ENCODE peak calls at places on chromosomes 2 and 18, in seven cellular contexts. One of them, this sample, is unnamed.

GRCh38 chr2:71460056-71460455 is 6.7 kb downstream of the DYSF start:
- DNase-seq in COR-L47: no peak
- DNase-seq in activated CD8-positive, alpha-beta memory T cell treated with anti-CD3 and anti-CD28 coated beads for 48 hours: no peak
- DNase-seq in anterior cingulate cortex: no peak
- DNase-seq in central memory CD4-positive, alpha-beta T cell: no peak
- DNase-seq in NK-92 treated with Interleukin-12 subunit alpha and Interleukin-12 subunit beta, amount 100 ng/mL, for 24 hours: no peak
- DNase-seq in activated CD4-positive, alpha-beta T cell treated with anti-CD3 and anti-CD28 coated beads, Interleukin-2, amount 50 U/mL, for 24 hours: no peak
- DNase-seq in this sample: no peak

GRCh38 chr2:219782999-219783398 is 155.6 kb downstream of the SLC4A3 start:
- DNase-seq in NK-92 treated with Interleukin-12 subunit alpha and Interleukin-12 subunit beta, amount 100 ng/mL, for 24 hours: no peak
- DNase-seq in central memory CD4-positive, alpha-beta T cell: no peak
- DNase-seq in activated CD4-positive, alpha-beta T cell treated with anti-CD3 and anti-CD28 coated beads, Interleukin-2, amount 50 U/mL, for 24 hours: no peak
- DNase-seq in COR-L47: no peak
- DNase-seq in activated CD8-positive, alpha-beta memory T cell treated with anti-CD3 and anti-CD28 coated beads for 48 hours: no peak
- DNase-seq in anterior cingulate cortex: no peak
- DNase-seq in this sample: no peak

GRCh38 chr2:237603718-237604362 is 13.3 kb upstream of the RAB17 start:
- DNase-seq in activated CD4-positive, alpha-beta T cell treated with anti-CD3 and anti-CD28 coated beads, Interleukin-2, amount 50 U/mL, for 24 hours: peak
- DNase-seq in COR-L47: no peak
- DNase-seq in activated CD8-positive, alpha-beta memory T cell treated with anti-CD3 and anti-CD28 coated beads for 48 hours: no peak
- DNase-seq in anterior cingulate cortex: no peak
- DNase-seq in NK-92 treated with Interleukin-12 subunit alpha and Interleukin-12 subunit beta, amount 100 ng/mL, for 24 hours: no peak
- DNase-seq in central memory CD4-positive, alpha-beta T cell: peak
- DNase-seq in this sample: peak

GRCh38 chr2:64525323-64525625 is 1.1 kb downstream of the AFTPH start:
- DNase-seq in COR-L47: no peak
- DNase-seq in NK-92 treated with Interleukin-12 subunit alpha and Interleukin-12 subunit beta, amount 100 ng/mL, for 24 hours: peak
- DNase-seq in activated CD8-positive, alpha-beta memory T cell treated with anti-CD3 and anti-CD28 coated beads for 48 hours: no peak
- DNase-seq in anterior cingulate cortex: no peak
- DNase-seq in central memory CD4-positive, alpha-beta T cell: peak
- DNase-seq in activated CD4-positive, alpha-beta T cell treated with anti-CD3 and anti-CD28 coated beads, Interleukin-2, amount 50 U/mL, for 24 hours: peak
- DNase-seq in this sample: peak

GRCh38 chr2:46270384-46270783 is 26.8 kb upstream of the EPAS1 start:
- DNase-seq in anterior cingulate cortex: no peak
- DNase-seq in activated CD4-positive, alpha-beta T cell treated with anti-CD3 and anti-CD28 coated beads, Interleukin-2, amount 50 U/mL, for 24 hours: no peak
- DNase-seq in NK-92 treated with Interleukin-12 subunit alpha and Interleukin-12 subunit beta, amount 100 ng/mL, for 24 hours: no peak
- DNase-seq in COR-L47: no peak
- DNase-seq in central memory CD4-positive, alpha-beta T cell: no peak
- DNase-seq in activated CD8-positive, alpha-beta memory T cell treated with anti-CD3 and anti-CD28 coated beads for 48 hours: no peak
- DNase-seq in this sample: no peak

GRCh38 chr2:33671198-33671597 is 72.1 kb upstream of the FAM98A start:
- DNase-seq in central memory CD4-positive, alpha-beta T cell: no peak
- DNase-seq in NK-92 treated with Interleukin-12 subunit alpha and Interleukin-12 subunit beta, amount 100 ng/mL, for 24 hours: no peak
- DNase-seq in COR-L47: no peak
- DNase-seq in activated CD8-positive, alpha-beta memory T cell treated with anti-CD3 and anti-CD28 coated beads for 48 hours: no peak
- DNase-seq in activated CD4-positive, alpha-beta T cell treated with anti-CD3 and anti-CD28 coated beads, Interleukin-2, amount 50 U/mL, for 24 hours: no peak
- DNase-seq in anterior cingulate cortex: no peak
- DNase-seq in this sample: no peak

GRCh38 chr2:96117701-96118588 is 1.6 kb upstream of the ADRA2B start:
- DNase-seq in COR-L47: no peak
- DNase-seq in NK-92 treated with Interleukin-12 subunit alpha and Interleukin-12 subunit beta, amount 100 ng/mL, for 24 hours: no peak
- DNase-seq in central memory CD4-positive, alpha-beta T cell: no peak
- DNase-seq in activated CD8-positive, alpha-beta memory T cell treated with anti-CD3 and anti-CD28 coated beads for 48 hours: no peak
- DNase-seq in anterior cingulate cortex: no peak
- DNase-seq in activated CD4-positive, alpha-beta T cell treated with anti-CD3 and anti-CD28 coated beads, Interleukin-2, amount 50 U/mL, for 24 hours: no peak
- DNase-seq in this sample: no peak

GRCh38 chr2:202051499-202052161 is 18.0 kb downstream of the FZD7 start:
- DNase-seq in central memory CD4-positive, alpha-beta T cell: no peak
- DNase-seq in activated CD8-positive, alpha-beta memory T cell treated with anti-CD3 and anti-CD28 coated beads for 48 hours: no peak
- DNase-seq in NK-92 treated with Interleukin-12 subunit alpha and Interleukin-12 subunit beta, amount 100 ng/mL, for 24 hours: no peak
- DNase-seq in COR-L47: no peak
- DNase-seq in anterior cingulate cortex: no peak
- DNase-seq in activated CD4-positive, alpha-beta T cell treated with anti-CD3 and anti-CD28 coated beads, Interleukin-2, amount 50 U/mL, for 24 hours: no peak
- DNase-seq in this sample: peak

GRCh38 chr2:8413589-8414135 is 268.2 kb upstream of the ID2 start:
- DNase-seq in NK-92 treated with Interleukin-12 subunit alpha and Interleukin-12 subunit beta, amount 100 ng/mL, for 24 hours: no peak
- DNase-seq in COR-L47: no peak
- DNase-seq in activated CD8-positive, alpha-beta memory T cell treated with anti-CD3 and anti-CD28 coated beads for 48 hours: no peak
- DNase-seq in activated CD4-positive, alpha-beta T cell treated with anti-CD3 and anti-CD28 coated beads, Interleukin-2, amount 50 U/mL, for 24 hours: no peak
- DNase-seq in central memory CD4-positive, alpha-beta T cell: no peak
- DNase-seq in anterior cingulate cortex: no peak
- DNase-seq in this sample: no peak

GRCh38 chr2:218022851-218023530 is 20.2 kb upstream of the TNS1 start:
- DNase-seq in activated CD4-positive, alpha-beta T cell treated with anti-CD3 and anti-CD28 coated beads, Interleukin-2, amount 50 U/mL, for 24 hours: no peak
- DNase-seq in activated CD8-positive, alpha-beta memory T cell treated with anti-CD3 and anti-CD28 coated beads for 48 hours: no peak
- DNase-seq in anterior cingulate cortex: no peak
- DNase-seq in NK-92 treated with Interleukin-12 subunit alpha and Interleukin-12 subunit beta, amount 100 ng/mL, for 24 hours: no peak
- DNase-seq in COR-L47: no peak
- DNase-seq in central memory CD4-positive, alpha-beta T cell: no peak
- DNase-seq in this sample: no peak

GRCh38 chr18:39346916-39347315 is 1781.3 kb upstream of the CELF4 start:
- DNase-seq in central memory CD4-positive, alpha-beta T cell: no peak
- DNase-seq in activated CD4-positive, alpha-beta T cell treated with anti-CD3 and anti-CD28 coated beads, Interleukin-2, amount 50 U/mL, for 24 hours: no peak
- DNase-seq in activated CD8-positive, alpha-beta memory T cell treated with anti-CD3 and anti-CD28 coated beads for 48 hours: no peak
- DNase-seq in NK-92 treated with Interleukin-12 subunit alpha and Interleukin-12 subunit beta, amount 100 ng/mL, for 24 hours: no peak
- DNase-seq in COR-L47: no peak
- DNase-seq in anterior cingulate cortex: no peak
- DNase-seq in this sample: peak

GRCh38 chr2:9984861-9985480 is 33.5 kb downstream of the GRHL1 start:
- DNase-seq in activated CD8-positive, alpha-beta memory T cell treated with anti-CD3 and anti-CD28 coated beads for 48 hours: no peak
- DNase-seq in activated CD4-positive, alpha-beta T cell treated with anti-CD3 and anti-CD28 coated beads, Interleukin-2, amount 50 U/mL, for 24 hours: no peak
- DNase-seq in anterior cingulate cortex: no peak
- DNase-seq in COR-L47: no peak
- DNase-seq in NK-92 treated with Interleukin-12 subunit alpha and Interleukin-12 subunit beta, amount 100 ng/mL, for 24 hours: no peak
- DNase-seq in central memory CD4-positive, alpha-beta T cell: no peak
- DNase-seq in this sample: no peak

GRCh38 chr2:10378189-10378588 is 69.9 kb downstream of the ODC1 start:
- DNase-seq in NK-92 treated with Interleukin-12 subunit alpha and Interleukin-12 subunit beta, amount 100 ng/mL, for 24 hours: no peak
- DNase-seq in anterior cingulate cortex: no peak
- DNase-seq in activated CD8-positive, alpha-beta memory T cell treated with anti-CD3 and anti-CD28 coated beads for 48 hours: no peak
- DNase-seq in central memory CD4-positive, alpha-beta T cell: peak
- DNase-seq in COR-L47: peak
- DNase-seq in activated CD4-positive, alpha-beta T cell treated with anti-CD3 and anti-CD28 coated beads, Interleukin-2, amount 50 U/mL, for 24 hours: peak
- DNase-seq in this sample: no peak

GRCh38 chr2:73297586-73297985 is 4.2 kb upstream of the EGR4 start:
- DNase-seq in NK-92 treated with Interleukin-12 subunit alpha and Interleukin-12 subunit beta, amount 100 ng/mL, for 24 hours: no peak
- DNase-seq in activated CD8-positive, alpha-beta memory T cell treated with anti-CD3 and anti-CD28 coated beads for 48 hours: no peak
- DNase-seq in COR-L47: no peak
- DNase-seq in anterior cingulate cortex: no peak
- DNase-seq in activated CD4-positive, alpha-beta T cell treated with anti-CD3 and anti-CD28 coated beads, Interleukin-2, amount 50 U/mL, for 24 hours: no peak
- DNase-seq in central memory CD4-positive, alpha-beta T cell: no peak
- DNase-seq in this sample: no peak

GRCh38 chr2:169131587-169132512 is 62.5 kb downstream of the DHRS9 start:
- DNase-seq in activated CD8-positive, alpha-beta memory T cell treated with anti-CD3 and anti-CD28 coated beads for 48 hours: no peak
- DNase-seq in NK-92 treated with Interleukin-12 subunit alpha and Interleukin-12 subunit beta, amount 100 ng/mL, for 24 hours: no peak
- DNase-seq in activated CD4-positive, alpha-beta T cell treated with anti-CD3 and anti-CD28 coated beads, Interleukin-2, amount 50 U/mL, for 24 hours: peak
- DNase-seq in anterior cingulate cortex: no peak
- DNase-seq in central memory CD4-positive, alpha-beta T cell: peak
- DNase-seq in COR-L47: peak
- DNase-seq in this sample: peak

GRCh38 chr2:20170646-20171250 is 54.2 kb downstream of the SDC1 start:
- DNase-seq in anterior cingulate cortex: no peak
- DNase-seq in activated CD8-positive, alpha-beta memory T cell treated with anti-CD3 and anti-CD28 coated beads for 48 hours: no peak
- DNase-seq in COR-L47: no peak
- DNase-seq in NK-92 treated with Interleukin-12 subunit alpha and Interleukin-12 subunit beta, amount 100 ng/mL, for 24 hours: no peak
- DNase-seq in central memory CD4-positive, alpha-beta T cell: no peak
- DNase-seq in activated CD4-positive, alpha-beta T cell treated with anti-CD3 and anti-CD28 coated beads, Interleukin-2, amount 50 U/mL, for 24 hours: no peak
- DNase-seq in this sample: no peak

GRCh38 chr2:8694737-8695136 is 12.9 kb downstream of the ID2 start:
- DNase-seq in central memory CD4-positive, alpha-beta T cell: no peak
- DNase-seq in activated CD4-positive, alpha-beta T cell treated with anti-CD3 and anti-CD28 coated beads, Interleukin-2, amount 50 U/mL, for 24 hours: no peak
- DNase-seq in activated CD8-positive, alpha-beta memory T cell treated with anti-CD3 and anti-CD28 coated beads for 48 hours: no peak
- DNase-seq in COR-L47: no peak
- DNase-seq in anterior cingulate cortex: no peak
- DNase-seq in NK-92 treated with Interleukin-12 subunit alpha and Interleukin-12 subunit beta, amount 100 ng/mL, for 24 hours: no peak
- DNase-seq in this sample: no peak

GRCh38 chr2:100178085-100178788 is 35.8 kb upstream of the AFF3 start:
- DNase-seq in central memory CD4-positive, alpha-beta T cell: peak
- DNase-seq in anterior cingulate cortex: no peak
- DNase-seq in activated CD8-positive, alpha-beta memory T cell treated with anti-CD3 and anti-CD28 coated beads for 48 hours: no peak
- DNase-seq in activated CD4-positive, alpha-beta T cell treated with anti-CD3 and anti-CD28 coated beads, Interleukin-2, amount 50 U/mL, for 24 hours: peak
- DNase-seq in COR-L47: no peak
- DNase-seq in NK-92 treated with Interleukin-12 subunit alpha and Interleukin-12 subunit beta, amount 100 ng/mL, for 24 hours: no peak
- DNase-seq in this sample: no peak

GRCh38 chr2:73970850-73971471 is 13.7 kb upstream of the TET3 start:
- DNase-seq in activated CD4-positive, alpha-beta T cell treated with anti-CD3 and anti-CD28 coated beads, Interleukin-2, amount 50 U/mL, for 24 hours: no peak
- DNase-seq in activated CD8-positive, alpha-beta memory T cell treated with anti-CD3 and anti-CD28 coated beads for 48 hours: no peak
- DNase-seq in central memory CD4-positive, alpha-beta T cell: peak
- DNase-seq in COR-L47: no peak
- DNase-seq in anterior cingulate cortex: peak
- DNase-seq in NK-92 treated with Interleukin-12 subunit alpha and Interleukin-12 subunit beta, amount 100 ng/mL, for 24 hours: peak
- DNase-seq in this sample: peak

GRCh38 chr2:128287780-128288735 is 30.6 kb downstream of the HS6ST1 start:
- DNase-seq in activated CD8-positive, alpha-beta memory T cell treated with anti-CD3 and anti-CD28 coated beads for 48 hours: no peak
- DNase-seq in NK-92 treated with Interleukin-12 subunit alpha and Interleukin-12 subunit beta, amount 100 ng/mL, for 24 hours: no peak
- DNase-seq in activated CD4-positive, alpha-beta T cell treated with anti-CD3 and anti-CD28 coated beads, Interleukin-2, amount 50 U/mL, for 24 hours: no peak
- DNase-seq in anterior cingulate cortex: no peak
- DNase-seq in COR-L47: no peak
- DNase-seq in central memory CD4-positive, alpha-beta T cell: no peak
- DNase-seq in this sample: no peak

GRCh38 chr18:29644276-29644675 is 1398.3 kb downstream of the DSC3 start:
- DNase-seq in anterior cingulate cortex: no peak
- DNase-seq in central memory CD4-positive, alpha-beta T cell: no peak
- DNase-seq in COR-L47: no peak
- DNase-seq in activated CD8-positive, alpha-beta memory T cell treated with anti-CD3 and anti-CD28 coated beads for 48 hours: no peak
- DNase-seq in NK-92 treated with Interleukin-12 subunit alpha and Interleukin-12 subunit beta, amount 100 ng/mL, for 24 hours: no peak
- DNase-seq in activated CD4-positive, alpha-beta T cell treated with anti-CD3 and anti-CD28 coated beads, Interleukin-2, amount 50 U/mL, for 24 hours: no peak
- DNase-seq in this sample: no peak

GRCh38 chr18:70047931-70048603 is 100.4 kb upstream of the CD226 start:
- DNase-seq in anterior cingulate cortex: no peak
- DNase-seq in central memory CD4-positive, alpha-beta T cell: no peak
- DNase-seq in COR-L47: no peak
- DNase-seq in activated CD8-positive, alpha-beta memory T cell treated with anti-CD3 and anti-CD28 coated beads for 48 hours: no peak
- DNase-seq in NK-92 treated with Interleukin-12 subunit alpha and Interleukin-12 subunit beta, amount 100 ng/mL, for 24 hours: no peak
- DNase-seq in activated CD4-positive, alpha-beta T cell treated with anti-CD3 and anti-CD28 coated beads, Interleukin-2, amount 50 U/mL, for 24 hours: no peak
- DNase-seq in this sample: no peak

GRCh38 chr2:10038123-10038522 is 5.2 kb upstream of the KLF11 start:
- DNase-seq in NK-92 treated with Interleukin-12 subunit alpha and Interleukin-12 subunit beta, amount 100 ng/mL, for 24 hours: no peak
- DNase-seq in anterior cingulate cortex: no peak
- DNase-seq in activated CD8-positive, alpha-beta memory T cell treated with anti-CD3 and anti-CD28 coated beads for 48 hours: no peak
- DNase-seq in central memory CD4-positive, alpha-beta T cell: no peak
- DNase-seq in activated CD4-positive, alpha-beta T cell treated with anti-CD3 and anti-CD28 coated beads, Interleukin-2, amount 50 U/mL, for 24 hours: no peak
- DNase-seq in COR-L47: no peak
- DNase-seq in this sample: no peak

GRCh38 chr2:37343537-37344434 is 644 bp upstream of the QPCT start:
- DNase-seq in central memory CD4-positive, alpha-beta T cell: no peak
- DNase-seq in activated CD4-positive, alpha-beta T cell treated with anti-CD3 and anti-CD28 coated beads, Interleukin-2, amount 50 U/mL, for 24 hours: no peak
- DNase-seq in activated CD8-positive, alpha-beta memory T cell treated with anti-CD3 and anti-CD28 coated beads for 48 hours: no peak
- DNase-seq in anterior cingulate cortex: no peak
- DNase-seq in COR-L47: no peak
- DNase-seq in NK-92 treated with Interleukin-12 subunit alpha and Interleukin-12 subunit beta, amount 100 ng/mL, for 24 hours: no peak
- DNase-seq in this sample: no peak

GRCh38 chr2:71064754-71065621 is 3.5 kb upstream of the NAGK start:
- DNase-seq in activated CD4-positive, alpha-beta T cell treated with anti-CD3 and anti-CD28 coated beads, Interleukin-2, amount 50 U/mL, for 24 hours: no peak
- DNase-seq in COR-L47: no peak
- DNase-seq in central memory CD4-positive, alpha-beta T cell: no peak
- DNase-seq in anterior cingulate cortex: no peak
- DNase-seq in NK-92 treated with Interleukin-12 subunit alpha and Interleukin-12 subunit beta, amount 100 ng/mL, for 24 hours: no peak
- DNase-seq in activated CD8-positive, alpha-beta memory T cell treated with anti-CD3 and anti-CD28 coated beads for 48 hours: no peak
- DNase-seq in this sample: peak

GRCh38 chr2:121705958-121706357 is 30.7 kb downstream of the NIFK start:
- DNase-seq in activated CD8-positive, alpha-beta memory T cell treated with anti-CD3 and anti-CD28 coated beads for 48 hours: no peak
- DNase-seq in COR-L47: no peak
- DNase-seq in central memory CD4-positive, alpha-beta T cell: no peak
- DNase-seq in NK-92 treated with Interleukin-12 subunit alpha and Interleukin-12 subunit beta, amount 100 ng/mL, for 24 hours: no peak
- DNase-seq in activated CD4-positive, alpha-beta T cell treated with anti-CD3 and anti-CD28 coated beads, Interleukin-2, amount 50 U/mL, for 24 hours: no peak
- DNase-seq in anterior cingulate cortex: no peak
- DNase-seq in this sample: no peak

GRCh38 chr2:236663671-236664101 is 94.1 kb downstream of the ACKR3 start:
- DNase-seq in NK-92 treated with Interleukin-12 subunit alpha and Interleukin-12 subunit beta, amount 100 ng/mL, for 24 hours: no peak
- DNase-seq in central memory CD4-positive, alpha-beta T cell: no peak
- DNase-seq in COR-L47: no peak
- DNase-seq in activated CD4-positive, alpha-beta T cell treated with anti-CD3 and anti-CD28 coated beads, Interleukin-2, amount 50 U/mL, for 24 hours: no peak
- DNase-seq in anterior cingulate cortex: no peak
- DNase-seq in activated CD8-positive, alpha-beta memory T cell treated with anti-CD3 and anti-CD28 coated beads for 48 hours: no peak
- DNase-seq in this sample: no peak

GRCh38 chr2:109176928-109177327 is 47.9 kb downstream of the SH3RF3 start:
- DNase-seq in NK-92 treated with Interleukin-12 subunit alpha and Interleukin-12 subunit beta, amount 100 ng/mL, for 24 hours: no peak
- DNase-seq in activated CD4-positive, alpha-beta T cell treated with anti-CD3 and anti-CD28 coated beads, Interleukin-2, amount 50 U/mL, for 24 hours: no peak
- DNase-seq in activated CD8-positive, alpha-beta memory T cell treated with anti-CD3 and anti-CD28 coated beads for 48 hours: no peak
- DNase-seq in central memory CD4-positive, alpha-beta T cell: no peak
- DNase-seq in COR-L47: no peak
- DNase-seq in anterior cingulate cortex: no peak
- DNase-seq in this sample: no peak

GRCh38 chr2:168330624-168331423 is 83.4 kb upstream of the STK39 start:
- DNase-seq in NK-92 treated with Interleukin-12 subunit alpha and Interleukin-12 subunit beta, amount 100 ng/mL, for 24 hours: no peak
- DNase-seq in COR-L47: no peak
- DNase-seq in activated CD4-positive, alpha-beta T cell treated with anti-CD3 and anti-CD28 coated beads, Interleukin-2, amount 50 U/mL, for 24 hours: no peak
- DNase-seq in activated CD8-positive, alpha-beta memory T cell treated with anti-CD3 and anti-CD28 coated beads for 48 hours: no peak
- DNase-seq in central memory CD4-positive, alpha-beta T cell: no peak
- DNase-seq in anterior cingulate cortex: no peak
- DNase-seq in this sample: no peak

GRCh38 chr2:70510213-70510820 is 43.3 kb downstream of the TGFA start:
- DNase-seq in activated CD8-positive, alpha-beta memory T cell treated with anti-CD3 and anti-CD28 coated beads for 48 hours: no peak
- DNase-seq in central memory CD4-positive, alpha-beta T cell: no peak
- DNase-seq in anterior cingulate cortex: no peak
- DNase-seq in COR-L47: no peak
- DNase-seq in NK-92 treated with Interleukin-12 subunit alpha and Interleukin-12 subunit beta, amount 100 ng/mL, for 24 hours: no peak
- DNase-seq in activated CD4-positive, alpha-beta T cell treated with anti-CD3 and anti-CD28 coated beads, Interleukin-2, amount 50 U/mL, for 24 hours: no peak
- DNase-seq in this sample: no peak

GRCh38 chr2:224284134-224284946 is 117.6 kb downstream of the FAM124B start:
- DNase-seq in central memory CD4-positive, alpha-beta T cell: peak
- DNase-seq in activated CD4-positive, alpha-beta T cell treated with anti-CD3 and anti-CD28 coated beads, Interleukin-2, amount 50 U/mL, for 24 hours: peak
- DNase-seq in activated CD8-positive, alpha-beta memory T cell treated with anti-CD3 and anti-CD28 coated beads for 48 hours: peak
- DNase-seq in NK-92 treated with Interleukin-12 subunit alpha and Interleukin-12 subunit beta, amount 100 ng/mL, for 24 hours: no peak
- DNase-seq in anterior cingulate cortex: no peak
- DNase-seq in COR-L47: peak
- DNase-seq in this sample: peak

This sample was measured in globus pallidus.